ENCODE peak calls at places on chromosomes 4 and X, in six cellular contexts. H is neuronal stem cell, I is mesenchymal stem cell, Z is H9, M is H1, K is IMR-90. O is an unnamed sample. For H3K4me1, the result is how much of the 10 kb centered on the place peaks cover.

GRCh38 chrX:39398215-39398972 is 597.1 kb downstream of the MID1IP1 start:
- DNase-seq in Z (no peak), M (no peak), K (no peak), H (no peak), I (no peak), O (no peak)

GRCh38 chr4:80202784-80203553 is 5.7 kb downstream of the PRDM8 start:
- DNase-seq in H (no peak), Z (peak), M (peak), I (peak), K (peak), O (peak)

GRCh38 chr4:107349266-107349665 is 313.2 kb upstream of the DKK2 start:
- DNase-seq in H (no peak), K (no peak), I (peak), Z (no peak), M (no peak), O (no peak)

GRCh38 chr4:69322055-69322454 is 41.8 kb downstream of the UGT2B28 start:
- DNase-seq in H (no peak), Z (no peak), I (peak), K (peak), M (no peak), O (no peak)

GRCh38 chrX:14352511-14352910 is 176.8 kb upstream of the GLRA2 start:
- DNase-seq in M (no peak), H (no peak), I (no peak), Z (no peak), K (no peak), O (no peak)

GRCh38 chrX:46573331-46573895 is at the start of gene CHST7:
- DNase-seq in Z (peak), K (peak), I (peak), H (peak), M (no peak), O (no peak)

GRCh38 chr4:162497564-162498167 is 333.9 kb upstream of the FSTL5 start:
- DNase-seq in I (peak), K (peak), Z (no peak), M (no peak), H (peak), O (no peak)

GRCh38 chr4:11286533-11286932 is 142.2 kb downstream of the HS3ST1 start:
- DNase-seq in K (no peak), M (no peak), H (no peak), I (no peak), Z (no peak), O (no peak)

GRCh38 chr4:140757220-140757607 is 1.0 kb upstream of the TBC1D9 start:
- DNase-seq in H (no peak), K (no peak), I (no peak), M (no peak), Z (no peak), O (no peak)

GRCh38 chr4:80070880-80071620 is 2.0 kb downstream of the ANTXR2 start:
- DNase-seq in M (no peak), I (peak), H (no peak), K (peak), Z (no peak), O (no peak)

GRCh38 chrX:386239-386767 is 404 bp downstream of the PPP2R3B start:
- DNase-seq in H (no peak), M (no peak), K (no peak), Z (no peak), I (no peak), O (no peak)

DNA sequence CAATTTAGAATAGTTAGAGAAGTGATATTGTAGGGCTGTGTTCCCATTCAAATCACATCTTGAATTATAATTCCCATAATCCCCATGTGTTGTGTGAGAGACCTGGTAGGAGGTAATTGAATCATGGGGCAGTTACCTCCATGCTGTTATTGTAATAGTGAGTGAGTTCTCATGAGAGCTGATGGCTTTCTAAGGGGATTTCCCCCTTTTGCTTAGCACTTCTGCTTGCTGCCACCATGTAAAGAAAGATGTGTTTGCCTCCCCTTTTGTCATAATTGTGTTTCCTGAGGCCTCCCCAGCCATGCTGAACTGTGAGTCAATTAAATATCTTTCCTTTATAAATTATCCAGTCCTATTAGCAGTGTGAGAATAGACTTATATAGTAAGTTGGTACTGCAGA is 53.2 kb downstream of the LPAR4 start:
- DNase-seq in M (no peak), K (no peak), H (no peak), Z (no peak), I (no peak), O (no peak)
- H4K91ac ChIP-seq in M (no peak), K (no peak), H (no peak), Z (no peak), I (no peak), O (no peak)

DNA sequence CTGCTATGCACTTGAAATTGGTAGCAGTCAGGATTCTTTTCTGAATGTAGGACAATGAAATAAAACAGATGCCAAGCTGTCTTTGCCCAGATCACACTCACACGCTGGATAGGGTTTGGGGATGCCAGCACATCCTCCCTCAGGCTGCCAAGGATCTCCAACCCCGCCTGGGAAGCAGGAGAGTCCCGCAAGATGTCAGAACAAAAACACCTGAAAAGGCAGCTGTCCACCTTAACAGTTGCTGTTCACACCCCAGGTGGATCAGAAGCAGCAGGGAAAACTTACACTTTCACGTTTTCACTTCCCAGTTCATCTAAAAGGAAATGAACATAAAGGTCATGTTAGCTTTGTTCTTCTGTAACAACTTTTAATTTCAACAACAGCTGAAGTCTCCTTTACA is 35.7 kb downstream of the TMEM154 start:
- DNase-seq in I (no peak), K (no peak), M (no peak), H (no peak), Z (no peak), O (no peak)
- H3K4me1 ChIP-seq in I (under half), K (under half), M (under half), H (under half), Z (under half), O (under half)

DNA sequence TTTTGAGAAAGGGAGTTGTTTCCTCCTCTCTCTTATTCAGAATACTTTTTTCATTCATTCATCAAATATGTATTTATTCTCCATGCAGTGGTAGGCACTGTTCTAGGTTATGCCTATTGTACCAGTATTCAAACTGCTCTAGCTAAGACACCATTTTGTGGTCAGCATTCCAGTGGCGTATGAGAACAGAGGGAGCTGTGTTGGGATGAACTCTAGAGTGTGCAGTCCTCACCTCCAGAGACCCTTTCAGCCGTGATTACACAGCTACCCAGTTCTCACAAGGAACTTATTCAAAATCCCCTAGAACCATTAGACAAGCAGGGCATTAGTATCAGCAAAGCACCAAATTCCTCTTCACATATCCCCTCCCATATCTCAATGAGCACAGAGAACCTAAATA is 4.2 kb downstream of the TLR1 start:
- DNase-seq in H (no peak), I (no peak), M (no peak), K (no peak), Z (no peak), O (no peak)
- H4K91ac ChIP-seq in H (no peak), I (no peak), M (no peak), K (no peak), Z (no peak), O (no peak)

GRCh38 chrX:132467029-132467428 is 21.8 kb downstream of the MBNL3 start:
- DNase-seq in I (peak), Z (no peak), H (no peak), M (no peak), K (peak), O (peak)

GRCh38 chrX:132463411-132463810 is 25.4 kb downstream of the MBNL3 start:
- DNase-seq in H (no peak), Z (no peak), K (peak), M (peak), I (no peak), O (no peak)

GRCh38 chrX:132470179-132470578 is 18.7 kb downstream of the MBNL3 start:
- DNase-seq in H (no peak), I (no peak), Z (no peak), K (no peak), M (no peak), O (no peak)

GRCh38 chrX:132470830-132471229 is 18.0 kb downstream of the MBNL3 start:
- DNase-seq in K (no peak), I (no peak), Z (no peak), H (no peak), M (no peak), O (no peak)

DNA sequence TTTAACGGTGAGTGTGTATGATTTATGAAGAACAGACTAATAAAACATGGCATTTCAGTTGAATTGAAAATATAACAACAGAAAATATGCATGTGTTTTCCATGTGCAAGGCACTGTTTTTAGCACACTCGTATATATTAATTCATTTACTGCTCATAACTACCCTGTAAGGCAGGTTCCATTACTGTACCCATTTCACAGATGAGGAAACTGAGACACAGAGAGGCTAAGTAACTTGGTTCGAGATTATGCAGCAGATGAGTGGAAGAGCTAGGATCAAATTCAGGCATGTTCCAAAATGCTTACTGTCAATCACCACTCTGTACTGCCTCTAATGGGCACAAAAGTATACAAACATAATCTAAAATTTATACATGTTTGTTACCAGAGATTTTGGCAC is 20.4 kb downstream of the MBNL3 start:
- DNase-seq in Z (no peak), K (no peak), H (no peak), I (no peak), M (no peak), O (no peak)
- H3K4me1 ChIP-seq in Z (under half), K (under half), H (under half), I (under half), M (under half), O (under half)

GRCh38 chr4:56184214-56184613 is 203.1 kb downstream of the AASDH start:
- DNase-seq in M (no peak), Z (no peak), H (no peak), I (no peak), K (no peak), O (no peak)
- H4K91ac ChIP-seq in M (no peak), Z (no peak), H (no peak), I (no peak), K (no peak), O (no peak)

DNA sequence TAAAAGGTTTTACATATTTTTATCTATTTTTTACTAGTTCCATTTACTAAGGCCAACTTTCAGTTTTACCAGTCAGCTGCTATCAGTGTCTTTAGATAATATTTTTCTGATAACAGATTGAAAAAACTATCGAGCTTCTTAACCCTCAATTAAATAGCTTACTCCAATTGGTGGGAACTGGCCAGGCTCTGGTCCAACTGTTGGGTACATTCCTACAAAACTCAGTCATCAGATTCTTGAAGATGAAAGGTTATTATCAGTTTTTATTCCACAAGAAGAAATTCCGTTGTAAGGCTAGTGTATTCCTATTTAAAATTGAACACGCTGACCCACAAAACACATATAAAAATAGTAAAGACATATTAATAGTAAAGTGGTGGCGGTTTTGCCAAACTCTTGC is 346.2 kb downstream of the MAPK10 start:
- DNase-seq in K (peak), Z (no peak), I (no peak), H (no peak), M (no peak), O (no peak)
- H3K4me1 ChIP-seq in K (under half), Z (under half), I (under half), H (under half), M (under half), O (under half)

GRCh38 chrX:117919755-117920154 is 196.9 kb downstream of the KLHL13 start:
- DNase-seq in M (no peak), H (no peak), Z (no peak), I (no peak), K (no peak), O (no peak)
- H4K91ac ChIP-seq in M (no peak), H (no peak), Z (no peak), I (no peak), K (no peak), O (no peak)

O was measured in trophoblast cell.